ENCODE peak calls at places on chromosomes 1 and 21, in five cellular contexts. Y is SJSA1, R is breast epithelium, X is fibroblast of lung, F is tibial nerve. L is an unnamed sample.

GRCh38 chr1:54548389-54549044 is 489 bp downstream of the ACOT11 start:
- DNase-seq in Y (peak; percentile 21), R (no peak), X (no peak), F (no peak), L (peak; percentile 47)

GRCh38 chr1:170885551-170885950 is 49.8 kb upstream of the MROH9 start:
- DNase-seq in Y (no peak), R (no peak), X (no peak), F (no peak), L (no peak)

GRCh38 chr21:38027901-38028300 is 111.6 kb upstream of the KCNJ6 start:
- DNase-seq in Y (no peak), R (no peak), X (no peak), F (no peak), L (no peak)

GRCh38 chr1:12048376-12048775 is 14.7 kb upstream of the TNFRSF8 start:
- DNase-seq in Y (no peak), R (no peak), X (no peak), F (no peak), L (no peak)

GRCh38 chr1:63575340-63575826 is 17.8 kb upstream of the PGM1 start:
- DNase-seq in Y (no peak), R (no peak), X (peak; percentile 59), F (no peak), L (no peak)

GRCh38 chr21:38619865-38620513 is 121.7 kb upstream of the ERG start:
- DNase-seq in Y (no peak), R (no peak), X (no peak), F (no peak), L (no peak)

GRCh38 chr1:30700528-30701265 is 22.7 kb downstream of the MATN1 start:
- DNase-seq in Y (peak; percentile 66), R (no peak), X (peak; percentile 61), F (peak; percentile 44), L (no peak)

GRCh38 chr21:42027804-42028753 is 17.9 kb upstream of the ZBTB21 start:
- DNase-seq in Y (no peak), R (no peak), X (no peak), F (no peak), L (no peak)

GRCh38 chr21:35924714-35925301 is 135.5 kb downstream of the SETD4 start:
- DNase-seq in Y (no peak), R (no peak), X (peak; percentile 93), F (no peak), L (no peak)

GRCh38 chr1:113146242-113147072 is 73.5 kb downstream of the LRIG2 start:
- DNase-seq in Y (no peak), R (no peak), X (no peak), F (no peak), L (no peak)

DNA sequence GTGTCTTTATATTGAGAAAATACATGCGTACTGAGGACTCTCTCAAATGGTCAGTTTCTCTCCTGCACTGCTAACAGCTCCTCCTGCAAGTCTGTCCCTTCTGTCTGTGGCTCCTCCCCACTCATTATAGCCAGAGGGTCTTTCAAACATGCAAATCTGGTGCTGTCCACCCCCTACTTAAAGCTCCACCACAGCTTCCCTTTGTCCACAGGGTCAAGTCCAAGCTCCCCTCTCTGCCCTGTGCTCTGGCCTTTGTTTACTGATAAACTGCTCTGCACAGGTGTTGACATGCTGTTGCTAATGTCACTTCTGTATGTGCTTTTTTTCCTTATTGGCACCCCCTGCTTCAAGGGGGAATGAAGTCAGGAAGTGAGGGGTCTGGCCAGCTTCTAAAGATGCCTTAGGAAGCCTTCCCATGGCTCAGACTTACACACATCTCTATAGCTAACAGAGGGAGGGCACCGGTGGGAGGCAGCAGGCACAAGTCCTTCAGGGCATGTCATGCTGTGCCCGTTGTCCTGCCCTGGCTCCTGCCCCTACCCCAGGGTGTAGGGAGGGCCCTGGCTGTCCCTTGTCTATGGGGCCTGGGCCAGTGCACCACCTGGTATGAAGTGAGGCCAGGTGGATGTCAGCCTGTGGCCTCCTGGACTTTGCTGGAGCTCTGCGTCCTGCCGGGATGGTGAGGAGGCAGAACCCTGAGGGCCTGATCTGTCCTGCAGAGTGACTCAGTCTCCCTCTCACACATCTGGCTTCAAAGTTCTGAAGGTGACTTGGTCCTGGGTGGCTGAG is 47.5 kb upstream of the GPR37L1 start:
- DNase-seq in Y (no peak), R (no peak), X (no peak), F (no peak), L (no peak)
- H3K27ac ChIP-seq in Y (no peak overlapping the region), R (no peak overlapping the region), X (no peak overlapping the region), F (no peak overlapping the region), L (no peak overlapping the region)

GRCh38 chr1:118012725-118013124 is 83.2 kb downstream of the WDR3 start:
- DNase-seq in Y (no peak), R (no peak), X (no peak), F (no peak), L (no peak)

GRCh38 chr1:118013336-118013735 is 83.8 kb downstream of the WDR3 start:
- DNase-seq in Y (no peak), R (no peak), X (no peak), F (no peak), L (no peak)

GRCh38 chr1:118004312-118004711 is 74.8 kb downstream of the WDR3 start:
- DNase-seq in Y (no peak), R (no peak), X (no peak), F (no peak), L (no peak)

GRCh38 chr1:118008011-118008410 is 78.5 kb downstream of the WDR3 start:
- DNase-seq in Y (no peak), R (no peak), X (no peak), F (no peak), L (no peak)

GRCh38 chr1:118007391-118007790 is 77.9 kb downstream of the WDR3 start:
- DNase-seq in Y (no peak), R (no peak), X (no peak), F (no peak), L (no peak)
- H3K9me3 ChIP-seq in Y (no peaks in the 10 kb centered on the region), R (no peaks in the 10 kb centered on the region), X (no peaks in the 10 kb centered on the region), F (no peaks in the 10 kb centered on the region), L (no peaks in the 10 kb centered on the region)

DNA sequence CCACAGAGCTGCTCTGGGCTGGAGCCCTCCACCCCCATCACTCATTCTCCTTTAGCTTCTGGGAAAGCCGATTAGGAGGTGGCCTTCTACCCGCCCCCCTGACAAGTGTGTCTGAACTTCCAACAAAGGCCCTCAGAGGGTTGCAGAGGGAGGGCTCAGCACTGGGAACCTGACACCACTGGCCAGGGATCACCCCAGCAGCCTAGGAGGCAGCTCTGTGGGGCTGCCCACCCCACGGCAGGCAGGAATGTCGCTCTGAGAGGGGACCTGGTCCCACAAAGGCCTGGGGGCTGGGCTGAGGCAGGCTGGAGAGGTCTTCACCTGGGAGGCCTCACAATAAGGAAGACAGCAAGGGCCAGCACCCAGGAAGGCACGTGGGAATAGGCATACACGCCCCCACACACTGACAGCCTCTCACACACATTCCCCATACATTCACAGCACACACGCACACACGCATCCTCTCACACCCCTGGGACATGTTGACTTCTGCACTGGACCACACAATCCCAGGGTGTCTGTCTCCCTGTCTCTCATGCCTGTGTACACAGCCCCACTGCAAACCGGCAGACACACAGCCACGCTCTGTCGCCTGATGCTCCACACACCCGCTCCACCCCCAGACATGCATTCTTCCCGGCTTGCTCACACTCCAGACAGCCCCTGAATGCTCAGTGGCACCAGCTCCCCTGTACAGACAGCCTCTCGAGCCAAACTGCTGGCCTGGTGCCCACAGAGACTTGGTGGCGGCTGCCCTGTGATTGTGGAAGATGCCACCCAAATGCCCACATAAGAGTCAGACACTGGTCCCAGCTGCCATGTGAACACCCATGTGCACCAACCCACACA is 30.7 kb downstream of the DMBX1 start:
- DNase-seq in Y (peak; percentile 96), R (no peak), X (peak; percentile 18), F (no peak), L (no peak)
- H3K27ac ChIP-seq in Y (peak overlapping the region; percentile 55), R (no peak overlapping the region), X (no peak overlapping the region), F (no peak overlapping the region), L (no peak overlapping the region)

GRCh38 chr21:23579573-23579972 is 2027.7 kb downstream of the MRPL39 start:
- DNase-seq in Y (no peak), R (no peak), X (no peak), F (no peak), L (no peak)

DNA sequence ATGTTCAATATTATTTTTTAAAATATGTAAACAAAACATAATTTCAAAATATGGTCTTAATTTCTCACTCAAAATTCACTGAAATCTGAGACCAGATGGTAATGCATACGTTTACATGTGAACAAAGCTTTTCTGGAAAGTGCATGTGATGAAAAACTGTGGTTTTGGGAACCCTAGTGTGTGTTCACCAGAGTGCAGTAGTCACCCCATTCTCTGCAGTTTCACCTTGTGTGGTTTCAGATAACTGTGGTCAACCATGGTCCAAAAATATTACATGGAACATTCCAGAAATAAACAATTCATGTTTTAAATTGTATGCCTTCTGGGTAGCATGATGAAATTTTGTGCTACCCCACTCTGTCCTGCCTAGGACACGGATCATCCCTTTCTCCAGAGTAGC is 2021.9 kb downstream of the MRPL39 start:
- DNase-seq in Y (no peak), R (no peak), X (no peak), F (no peak), L (no peak)
- H3K9me3 ChIP-seq in Y (no peaks in the 10 kb centered on the region), R (no peaks in the 10 kb centered on the region), X (no peaks in the 10 kb centered on the region), F (no peaks in the 10 kb centered on the region), L (no peaks in the 10 kb centered on the region)

DNA sequence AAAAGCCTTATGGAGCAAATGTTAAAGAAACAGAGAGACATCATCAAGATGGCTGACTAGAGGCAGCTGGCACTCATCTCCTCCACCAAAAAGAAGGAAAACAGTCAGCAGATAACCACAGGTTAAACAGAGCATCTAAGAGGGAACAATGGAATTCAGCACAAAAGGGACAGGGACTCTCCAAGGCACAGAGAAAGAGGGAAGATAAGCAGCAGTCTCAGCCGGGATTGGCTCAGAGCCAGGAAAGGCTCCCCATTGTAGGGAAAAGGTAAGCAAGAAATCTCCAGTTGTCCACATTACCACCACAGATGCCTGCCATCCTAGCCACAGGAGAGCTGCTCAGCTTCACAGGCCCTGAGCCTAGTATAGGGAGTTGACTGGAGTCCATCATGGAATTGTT is 605.5 kb downstream of the SMYD3 start:
- DNase-seq in Y (no peak), R (no peak), X (no peak), F (no peak), L (no peak)
- H3K27ac ChIP-seq in Y (no peak overlapping the region), R (no peak overlapping the region), X (no peak overlapping the region), F (no peak overlapping the region), L (no peak overlapping the region)